ENCODE peak calls at places on chromosomes 2 and 18, in five cellular contexts. One of them, this sample, is unnamed.

GRCh38 chr18:76209597-76209996 is 285.4 kb downstream of the ZNF516 start:
- DNase-seq in neuronal stem cell: no peak
- DNase-seq in activated CD8-positive, alpha-beta memory T cell treated with anti-CD3 and anti-CD28 coated beads for 24 hours: no peak
- DNase-seq in NCI-H446 treated with DMSO at 0.1 percent for 48 hours: no peak
- DNase-seq in stimulated activated naive CD4-positive, alpha-beta T cell: no peak
- DNase-seq in this sample: no peak

GRCh38 chr2:241867776-241868420 is 1.6 kb upstream of the RTP5 start:
- DNase-seq in neuronal stem cell: no peak
- DNase-seq in stimulated activated naive CD4-positive, alpha-beta T cell: no peak
- DNase-seq in NCI-H446 treated with DMSO at 0.1 percent for 48 hours: no peak
- DNase-seq in activated CD8-positive, alpha-beta memory T cell treated with anti-CD3 and anti-CD28 coated beads for 24 hours: peak; percentile 84
- DNase-seq in this sample: peak; percentile 47

GRCh38 chr2:3643371-3644245 is 14.4 kb upstream of the ALLC start:
- DNase-seq in stimulated activated naive CD4-positive, alpha-beta T cell: no peak
- DNase-seq in neuronal stem cell: no peak
- DNase-seq in activated CD8-positive, alpha-beta memory T cell treated with anti-CD3 and anti-CD28 coated beads for 24 hours: no peak
- DNase-seq in NCI-H446 treated with DMSO at 0.1 percent for 48 hours: no peak
- DNase-seq in this sample: no peak

GRCh38 chr2:198293281-198293680 is 488.9 kb downstream of the PLCL1 start:
- DNase-seq in stimulated activated naive CD4-positive, alpha-beta T cell: no peak
- DNase-seq in NCI-H446 treated with DMSO at 0.1 percent for 48 hours: no peak
- DNase-seq in activated CD8-positive, alpha-beta memory T cell treated with anti-CD3 and anti-CD28 coated beads for 24 hours: no peak
- DNase-seq in neuronal stem cell: no peak
- DNase-seq in this sample: no peak

GRCh38 chr2:27707462-27708256 is 44.0 kb downstream of the SLC4A1AP start:
- DNase-seq in neuronal stem cell: no peak
- DNase-seq in stimulated activated naive CD4-positive, alpha-beta T cell: no peak
- DNase-seq in NCI-H446 treated with DMSO at 0.1 percent for 48 hours: no peak
- DNase-seq in activated CD8-positive, alpha-beta memory T cell treated with anti-CD3 and anti-CD28 coated beads for 24 hours: no peak
- DNase-seq in this sample: no peak

GRCh38 chr2:230873670-230874401 is 9.1 kb downstream of the ITM2C start:
- DNase-seq in activated CD8-positive, alpha-beta memory T cell treated with anti-CD3 and anti-CD28 coated beads for 24 hours: no peak
- DNase-seq in stimulated activated naive CD4-positive, alpha-beta T cell: no peak
- DNase-seq in neuronal stem cell: no peak
- DNase-seq in NCI-H446 treated with DMSO at 0.1 percent for 48 hours: no peak
- DNase-seq in this sample: no peak

GRCh38 chr2:168935810-168936581 is 34.9 kb downstream of the G6PC2 start:
- DNase-seq in NCI-H446 treated with DMSO at 0.1 percent for 48 hours: no peak
- DNase-seq in neuronal stem cell: no peak
- DNase-seq in stimulated activated naive CD4-positive, alpha-beta T cell: no peak
- DNase-seq in activated CD8-positive, alpha-beta memory T cell treated with anti-CD3 and anti-CD28 coated beads for 24 hours: no peak
- DNase-seq in this sample: no peak

GRCh38 chr18:45149712-45150111 is 465.6 kb upstream of the SLC14A2 start:
- DNase-seq in stimulated activated naive CD4-positive, alpha-beta T cell: no peak
- DNase-seq in NCI-H446 treated with DMSO at 0.1 percent for 48 hours: no peak
- DNase-seq in neuronal stem cell: no peak
- DNase-seq in activated CD8-positive, alpha-beta memory T cell treated with anti-CD3 and anti-CD28 coated beads for 24 hours: no peak
- DNase-seq in this sample: no peak

GRCh38 chr2:29480423-29480822 is 365.2 kb downstream of the CLIP4 start:
- DNase-seq in stimulated activated naive CD4-positive, alpha-beta T cell: no peak
- DNase-seq in NCI-H446 treated with DMSO at 0.1 percent for 48 hours: no peak
- DNase-seq in activated CD8-positive, alpha-beta memory T cell treated with anti-CD3 and anti-CD28 coated beads for 24 hours: no peak
- DNase-seq in neuronal stem cell: no peak
- DNase-seq in this sample: no peak

GRCh38 chr2:43169091-43169936 is 57.1 kb downstream of the ZFP36L2 start:
- DNase-seq in stimulated activated naive CD4-positive, alpha-beta T cell: no peak
- DNase-seq in NCI-H446 treated with DMSO at 0.1 percent for 48 hours: no peak
- DNase-seq in neuronal stem cell: no peak
- DNase-seq in activated CD8-positive, alpha-beta memory T cell treated with anti-CD3 and anti-CD28 coated beads for 24 hours: peak; percentile 78
- DNase-seq in this sample: no peak

GRCh38 chr2:102139851-102140250 is 2.7 kb upstream of the IL1R1 start:
- DNase-seq in stimulated activated naive CD4-positive, alpha-beta T cell: no peak
- DNase-seq in activated CD8-positive, alpha-beta memory T cell treated with anti-CD3 and anti-CD28 coated beads for 24 hours: no peak
- DNase-seq in NCI-H446 treated with DMSO at 0.1 percent for 48 hours: no peak
- DNase-seq in neuronal stem cell: no peak
- DNase-seq in this sample: no peak